ENCODE peak calls at places on chromosome X, in six cellular contexts. One of them, this sample, is unnamed.

GRCh38 chrX:149371984-149372383 is 133.1 kb downstream of the IDS start:
- DNase-seq in tibial artery: no peak
- DNase-seq in lower leg skin: no peak
- DNase-seq in GM13977: no peak
- DNase-seq in fibroblast of pulmonary artery: no peak
- DNase-seq in A549: no peak
- DNase-seq in this sample: no peak

GRCh38 chrX:69136546-69137331 is 28.5 kb downstream of the PJA1 start:
- DNase-seq in tibial artery: no peak
- DNase-seq in lower leg skin: no peak
- DNase-seq in GM13977: no peak
- DNase-seq in fibroblast of pulmonary artery: peak
- DNase-seq in A549: no peak
- DNase-seq in this sample: no peak

GRCh38 chrX:67718926-67719325 is 175.1 kb downstream of the AR start:
- DNase-seq in tibial artery: no peak
- DNase-seq in lower leg skin: no peak
- DNase-seq in GM13977: no peak
- DNase-seq in fibroblast of pulmonary artery: no peak
- DNase-seq in A549: no peak
- DNase-seq in this sample: no peak

GRCh38 chrX:40543661-40544328 is 37.0 kb upstream of the ATP6AP2 start:
- DNase-seq in tibial artery: no peak
- DNase-seq in lower leg skin: peak
- DNase-seq in GM13977: peak
- DNase-seq in fibroblast of pulmonary artery: peak
- DNase-seq in A549: peak
- DNase-seq in this sample: peak

GRCh38 chrX:7083468-7084396 is 63.8 kb upstream of the STS start:
- DNase-seq in tibial artery: no peak
- DNase-seq in lower leg skin: no peak
- DNase-seq in GM13977: peak
- DNase-seq in fibroblast of pulmonary artery: peak
- DNase-seq in A549: peak
- DNase-seq in this sample: peak

GRCh38 chrX:54710920-54711319 is 87.1 kb downstream of the ITIH6 start:
- DNase-seq in tibial artery: no peak
- DNase-seq in lower leg skin: no peak
- DNase-seq in GM13977: no peak
- DNase-seq in fibroblast of pulmonary artery: no peak
- DNase-seq in A549: no peak
- DNase-seq in this sample: no peak

GRCh38 chrX:46965125-46965758 is 53.0 kb downstream of the JADE3 start:
- DNase-seq in tibial artery: no peak
- DNase-seq in lower leg skin: no peak
- DNase-seq in GM13977: no peak
- DNase-seq in fibroblast of pulmonary artery: peak
- DNase-seq in A549: no peak
- DNase-seq in this sample: peak

GRCh38 chrX:41705680-41706374 is 17.1 kb downstream of the GPR34 start:
- DNase-seq in tibial artery: no peak
- DNase-seq in lower leg skin: no peak
- DNase-seq in GM13977: no peak
- DNase-seq in fibroblast of pulmonary artery: no peak
- DNase-seq in A549: no peak
- DNase-seq in this sample: no peak

GRCh38 chrX:156002517-156002916 is 5.0 kb downstream of the IL9R start:
- DNase-seq in tibial artery: no peak
- DNase-seq in lower leg skin: no peak
- DNase-seq in GM13977: no peak
- DNase-seq in fibroblast of pulmonary artery: no peak
- DNase-seq in A549: no peak
- DNase-seq in this sample: peak

GRCh38 chrX:40476958-40477357 is 103.8 kb upstream of the ATP6AP2 start:
- DNase-seq in tibial artery: no peak
- DNase-seq in lower leg skin: no peak
- DNase-seq in GM13977: no peak
- DNase-seq in fibroblast of pulmonary artery: no peak
- DNase-seq in A549: no peak
- DNase-seq in this sample: no peak

DNA sequence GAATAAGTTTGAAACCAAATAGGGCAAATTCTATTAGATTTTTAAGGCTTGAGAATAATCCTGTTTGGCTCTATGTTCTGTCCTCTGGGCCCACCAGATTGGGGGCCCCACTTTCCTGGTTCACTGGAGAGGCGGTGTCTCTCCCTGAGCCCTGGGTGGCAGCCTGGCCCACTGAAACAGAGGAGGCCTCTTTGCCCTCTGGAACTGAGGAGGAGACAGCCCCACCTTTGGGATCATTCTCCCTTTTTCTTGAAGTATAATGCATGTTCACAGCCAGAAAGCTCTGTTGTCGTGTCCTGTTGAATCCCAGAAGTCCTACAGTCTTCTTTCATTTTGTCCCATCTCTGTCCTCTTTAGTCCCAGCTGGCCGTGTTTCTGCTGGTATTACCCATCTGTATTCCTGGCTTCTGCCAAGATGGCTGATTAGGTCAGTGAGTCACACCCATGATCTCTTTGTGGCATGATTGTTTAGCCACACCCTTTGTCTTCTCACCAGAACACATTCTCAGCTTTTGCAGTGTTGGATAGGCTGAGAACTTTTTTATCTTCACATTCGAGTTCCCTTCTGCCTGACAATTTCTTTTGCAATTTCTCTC is 8.1 kb upstream of the TBC1D25 start:
- DNase-seq in tibial artery: no peak
- DNase-seq in lower leg skin: peak
- DNase-seq in GM13977: no peak
- DNase-seq in fibroblast of pulmonary artery: peak
- DNase-seq in A549: peak
- DNase-seq in this sample: peak
- TF ChIP-seq CTCF in tibial artery: no peak
- TF ChIP-seq CTCF in lower leg skin: no peak
- TF ChIP-seq CTCF in GM13977: no peak
- TF ChIP-seq CTCF in fibroblast of pulmonary artery: no peak
- TF ChIP-seq CTCF in A549: no peak
- TF ChIP-seq CTCF in this sample: no peak

GRCh38 chrX:65392284-65392683 is 142.3 kb downstream of the LAS1L start:
- DNase-seq in tibial artery: no peak
- DNase-seq in lower leg skin: no peak
- DNase-seq in GM13977: no peak
- DNase-seq in fibroblast of pulmonary artery: no peak
- DNase-seq in A549: no peak
- DNase-seq in this sample: no peak
- TF ChIP-seq CTCF in tibial artery: no peak
- TF ChIP-seq CTCF in lower leg skin: no peak
- TF ChIP-seq CTCF in GM13977: no peak
- TF ChIP-seq CTCF in fibroblast of pulmonary artery: no peak
- TF ChIP-seq CTCF in A549: no peak
- TF ChIP-seq CTCF in this sample: no peak

DNA sequence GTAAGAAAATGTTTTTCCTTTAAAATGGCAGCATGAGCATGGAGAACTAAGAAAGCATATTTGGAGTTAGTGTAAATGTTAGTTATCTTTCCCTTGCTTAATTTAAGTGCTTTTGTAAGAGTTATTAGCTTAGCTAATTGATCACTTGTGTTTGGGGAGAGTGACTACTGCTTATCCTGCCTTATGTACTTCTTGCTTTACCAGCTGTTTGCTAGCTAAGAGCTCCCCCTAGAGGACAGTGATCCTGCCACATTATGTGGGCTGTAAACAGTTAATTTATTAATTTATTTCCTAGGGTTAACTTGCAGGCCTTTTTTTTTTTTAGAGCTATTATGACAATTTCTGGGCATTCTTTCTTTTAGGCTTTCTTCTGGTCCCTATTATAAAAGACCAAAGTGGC is 435.8 kb downstream of the MAGEB5 start:
- DNase-seq in tibial artery: no peak
- DNase-seq in lower leg skin: no peak
- DNase-seq in GM13977: no peak
- DNase-seq in fibroblast of pulmonary artery: no peak
- DNase-seq in A549: peak
- DNase-seq in this sample: peak
- TF ChIP-seq CTCF in tibial artery: no peak
- TF ChIP-seq CTCF in lower leg skin: no peak
- TF ChIP-seq CTCF in GM13977: peak
- TF ChIP-seq CTCF in fibroblast of pulmonary artery: no peak
- TF ChIP-seq CTCF in A549: peak
- TF ChIP-seq CTCF in this sample: peak

DNA sequence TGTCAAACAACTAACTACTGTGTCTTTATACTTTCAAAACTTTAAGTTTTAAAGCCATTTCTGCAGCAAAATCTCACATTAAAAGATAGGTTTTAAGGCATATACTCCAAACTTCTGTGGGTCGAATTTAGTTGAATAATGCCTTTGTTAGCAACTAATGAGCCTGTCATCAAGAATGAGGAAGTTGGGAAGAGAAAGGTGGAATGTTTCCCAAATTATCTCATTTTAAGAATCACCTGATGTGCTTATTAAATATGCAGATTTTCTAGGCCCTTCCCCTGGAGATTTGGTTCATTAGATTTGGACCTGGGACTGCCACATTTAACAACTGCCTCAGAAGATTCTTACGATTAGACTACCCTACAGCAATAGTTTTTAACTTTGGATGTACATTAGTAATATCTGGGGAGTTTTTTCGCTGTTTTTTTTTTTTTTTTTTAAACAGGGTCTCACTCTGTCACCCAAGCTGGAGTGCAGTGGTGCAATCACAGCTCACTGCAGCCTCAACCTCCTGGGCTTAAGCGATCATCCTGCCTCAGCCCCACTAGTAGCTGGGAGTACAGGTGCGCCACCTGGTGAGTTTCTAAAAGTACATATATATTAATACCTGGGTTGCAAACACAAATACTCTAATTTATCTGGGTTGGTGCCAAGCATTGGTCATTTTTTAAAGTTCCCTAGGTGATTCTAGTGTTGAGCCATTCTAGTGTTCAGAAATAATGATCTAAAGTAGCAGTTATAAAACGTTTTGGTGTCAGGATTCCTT is 16.1 kb upstream of the TASL start:
- DNase-seq in tibial artery: no peak
- DNase-seq in lower leg skin: no peak
- DNase-seq in GM13977: no peak
- DNase-seq in fibroblast of pulmonary artery: no peak
- DNase-seq in A549: no peak
- DNase-seq in this sample: peak
- TF ChIP-seq CTCF in tibial artery: no peak
- TF ChIP-seq CTCF in lower leg skin: no peak
- TF ChIP-seq CTCF in GM13977: peak
- TF ChIP-seq CTCF in fibroblast of pulmonary artery: no peak
- TF ChIP-seq CTCF in A549: no peak
- TF ChIP-seq CTCF in this sample: no peak

DNA sequence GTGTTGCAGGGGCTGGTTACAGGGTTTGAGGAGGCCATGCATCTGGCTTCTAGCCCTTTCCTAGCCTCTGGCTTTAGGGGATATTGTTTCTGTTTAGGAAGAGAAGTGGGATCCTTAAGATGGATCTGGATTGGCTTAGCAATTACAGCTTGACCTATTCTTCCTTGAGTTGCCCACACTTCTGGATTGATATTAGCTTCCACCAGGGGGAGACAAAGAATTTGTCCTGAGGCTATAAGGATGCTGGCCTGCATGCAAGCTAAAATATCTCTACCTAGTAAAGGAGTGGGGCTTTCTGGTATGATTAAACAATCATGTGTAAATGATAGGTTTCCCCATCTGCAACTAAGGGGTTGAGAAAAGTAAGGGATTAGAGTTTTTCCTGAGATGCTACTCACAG is 117.2 kb downstream of the TEX13C start:
- DNase-seq in tibial artery: no peak
- DNase-seq in lower leg skin: no peak
- DNase-seq in GM13977: no peak
- DNase-seq in fibroblast of pulmonary artery: peak
- DNase-seq in A549: peak
- DNase-seq in this sample: peak
- TF ChIP-seq CTCF in tibial artery: peak
- TF ChIP-seq CTCF in lower leg skin: no peak
- TF ChIP-seq CTCF in GM13977: peak
- TF ChIP-seq CTCF in fibroblast of pulmonary artery: peak
- TF ChIP-seq CTCF in A549: peak
- TF ChIP-seq CTCF in this sample: peak

DNA sequence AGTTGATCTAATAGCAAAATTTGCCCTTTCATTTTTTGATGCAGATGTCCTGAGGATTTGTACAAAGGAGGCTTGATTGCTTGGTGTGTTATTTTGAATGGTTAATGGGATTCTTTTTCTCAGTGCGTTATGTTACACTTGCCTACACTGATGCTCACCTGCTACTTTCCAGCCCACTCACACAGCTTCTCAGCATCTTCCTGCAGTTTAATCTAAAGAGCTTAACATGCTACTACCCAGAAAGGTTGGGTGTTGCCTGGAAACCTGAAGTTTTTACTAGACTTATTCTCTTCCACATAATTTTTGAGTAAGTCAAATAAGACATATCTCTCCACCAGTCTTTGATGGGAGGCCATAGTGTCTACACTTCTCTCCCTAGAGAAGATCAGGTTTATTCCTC is 9.9 kb upstream of the GPR101 start:
- DNase-seq in tibial artery: no peak
- DNase-seq in lower leg skin: no peak
- DNase-seq in GM13977: no peak
- DNase-seq in fibroblast of pulmonary artery: no peak
- DNase-seq in A549: no peak
- DNase-seq in this sample: no peak
- TF ChIP-seq CTCF in tibial artery: no peak
- TF ChIP-seq CTCF in lower leg skin: no peak
- TF ChIP-seq CTCF in GM13977: no peak
- TF ChIP-seq CTCF in fibroblast of pulmonary artery: no peak
- TF ChIP-seq CTCF in A549: no peak
- TF ChIP-seq CTCF in this sample: no peak

DNA sequence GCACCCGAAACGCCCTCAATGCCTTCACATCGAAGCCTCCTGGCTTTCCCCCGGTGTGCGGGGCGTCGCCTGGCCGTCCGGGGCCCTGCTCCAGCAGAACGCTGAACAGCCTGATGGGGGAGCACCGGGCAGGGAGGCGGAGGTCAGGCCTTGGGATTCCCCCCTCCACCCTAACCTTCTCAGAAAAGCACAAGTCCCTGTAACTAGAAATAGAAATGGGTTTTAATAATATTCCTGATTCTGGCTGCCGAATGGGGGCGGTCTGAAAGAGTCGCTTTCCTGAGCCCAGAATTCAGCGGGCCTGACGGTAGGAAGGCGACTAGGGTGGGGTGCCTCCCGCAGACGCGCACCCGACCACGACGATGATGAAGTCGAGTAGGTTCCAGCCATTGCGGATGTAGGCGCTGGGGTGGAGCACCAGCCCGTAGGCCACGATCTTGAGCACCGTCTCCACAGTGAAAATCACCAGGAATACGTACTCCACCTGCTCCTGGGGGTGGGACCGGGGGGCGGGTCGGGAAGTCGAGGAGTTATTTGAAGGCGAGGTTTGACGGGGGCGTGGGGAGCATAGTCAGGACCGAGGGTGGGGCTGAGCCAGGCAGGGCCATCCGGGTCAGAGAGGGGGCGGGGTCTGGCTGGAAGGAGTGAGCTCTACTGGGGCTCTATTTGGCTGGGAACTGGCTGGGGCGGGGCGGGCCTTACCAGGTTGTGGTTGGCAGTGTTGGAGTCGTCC is 2.5 kb downstream of the CACNA1F start:
- DNase-seq in tibial artery: peak
- DNase-seq in lower leg skin: peak
- DNase-seq in GM13977: peak
- DNase-seq in fibroblast of pulmonary artery: no peak
- DNase-seq in A549: no peak
- DNase-seq in this sample: no peak
- TF ChIP-seq CTCF in tibial artery: no peak
- TF ChIP-seq CTCF in lower leg skin: no peak
- TF ChIP-seq CTCF in GM13977: peak
- TF ChIP-seq CTCF in fibroblast of pulmonary artery: no peak
- TF ChIP-seq CTCF in A549: no peak
- TF ChIP-seq CTCF in this sample: no peak

This sample was measured in MCF 10A.